ENCODE peak calls at places on chromosomes 2 and 18, in nine cellular contexts. J is BJ, C is IMR-90, D is AG04449, I is HFFc6, F is WERI-Rb-1, Z is transverse colon, H is WTC11, O is HL-60. N is an unnamed sample.

GRCh38 chr2:172977330-172978052 is 98.2 kb upstream of the MAP3K20 start:
- DNase-seq in J (no peak), C (no peak), D (no peak), I (no peak), F (peak), Z (no peak), H (peak), O (no peak), N (no peak)

GRCh38 chr18:23503038-23503966 is at the start of gene RMC1:
- DNase-seq in J (no peak), C (peak), D (peak), I (peak), F (peak), Z (peak), H (peak), O (peak), N (peak)

GRCh38 chr18:55384551-55385275 is 203.3 kb downstream of the TCF4 start:
- DNase-seq in J (no peak), C (peak), D (no peak), I (peak), F (peak), Z (peak), H (peak), O (peak), N (peak)

GRCh38 chr2:26355038-26355995 is 8.7 kb upstream of the ADGRF3 start:
- DNase-seq in J (peak), C (peak), D (peak), I (peak), F (no peak), Z (no peak), H (no peak), O (no peak), N (peak)

GRCh38 chr2:130796280-130796679 is 40.4 kb upstream of the ARHGEF4 start:
- DNase-seq in J (no peak), C (no peak), D (no peak), I (no peak), F (no peak), Z (no peak), H (peak), O (no peak), N (no peak)

GRCh38 chr2:24613154-24613814 is 122.2 kb downstream of the NCOA1 start:
- DNase-seq in J (peak), C (peak), D (no peak), I (peak), F (peak), Z (no peak), H (peak), O (peak), N (peak)

GRCh38 chr18:55001625-55002024 is 42.4 kb upstream of the CCDC68 start:
- DNase-seq in J (no peak), C (no peak), D (no peak), I (no peak), F (no peak), Z (no peak), H (no peak), O (no peak), N (peak)

GRCh38 chr2:50840346-50841124 is 191.4 kb downstream of the NRXN1 start:
- DNase-seq in J (no peak), C (no peak), D (no peak), I (no peak), F (peak), Z (no peak), H (no peak), O (no peak), N (no peak)

GRCh38 chr2:217262916-217263315 is 403.1 kb upstream of the TNP1 start:
- DNase-seq in J (no peak), C (no peak), D (no peak), I (no peak), F (no peak), Z (no peak), H (no peak), O (no peak), N (no peak)

GRCh38 chr2:226798422-226799210 is 1.0 kb downstream of the IRS1 start:
- DNase-seq in J (no peak), C (peak), D (no peak), I (peak), F (no peak), Z (peak), H (peak), O (no peak), N (peak)

GRCh38 chr2:186429095-186429494 is 57.0 kb upstream of the ZC3H15 start:
- DNase-seq in J (no peak), C (peak), D (no peak), I (no peak), F (no peak), Z (no peak), H (no peak), O (no peak), N (no peak)

GRCh38 chr2:215107229-215108056 is 31.0 kb downstream of the ABCA12 start:
- DNase-seq in J (no peak), C (no peak), D (no peak), I (no peak), F (no peak), Z (no peak), H (no peak), O (no peak), N (no peak)

GRCh38 chr18:23872701-23873550 is 141.6 kb upstream of the TTC39C start:
- DNase-seq in J (no peak), C (no peak), D (no peak), I (no peak), F (no peak), Z (peak), H (no peak), O (no peak), N (peak)

GRCh38 chr2:73142937-73143336 is 30.2 kb upstream of the RAB11FIP5 start:
- DNase-seq in J (no peak), C (no peak), D (no peak), I (no peak), F (no peak), Z (no peak), H (no peak), O (no peak), N (no peak)

GRCh38 chr2:15755528-15755927 is 163.9 kb downstream of the DDX1 start:
- DNase-seq in J (no peak), C (no peak), D (no peak), I (no peak), F (no peak), Z (no peak), H (no peak), O (no peak), N (no peak)

GRCh38 chr2:233386382-233387041 is 32.2 kb downstream of the DGKD start:
- DNase-seq in J (no peak), C (peak), D (no peak), I (peak), F (no peak), Z (no peak), H (no peak), O (no peak), N (no peak)

GRCh38 chr2:65880451-65880850 is 448.1 kb upstream of the SPRED2 start:
- DNase-seq in J (no peak), C (no peak), D (no peak), I (no peak), F (no peak), Z (no peak), H (no peak), O (no peak), N (no peak)

GRCh38 chr2:169464508-169465386 is 14.5 kb upstream of the BBS5 start:
- DNase-seq in J (no peak), C (no peak), D (no peak), I (no peak), F (no peak), Z (no peak), H (no peak), O (no peak), N (no peak)

GRCh38 chr18:26510337-26510736 is 38.0 kb downstream of the KCTD1 start:
- DNase-seq in J (no peak), C (no peak), D (no peak), I (no peak), F (no peak), Z (no peak), H (no peak), O (no peak), N (no peak)

GRCh38 chr2:152598975-152599724 is 118.1 kb downstream of the PRPF40A start:
- DNase-seq in J (no peak), C (peak), D (no peak), I (no peak), F (no peak), Z (no peak), H (no peak), O (no peak), N (no peak)

GRCh38 chr2:18855027-18855426 is 265.7 kb upstream of the NT5C1B start:
- DNase-seq in J (no peak), C (peak), D (no peak), I (peak), F (no peak), Z (no peak), H (no peak), O (no peak), N (no peak)

GRCh38 chr2:82790277-82791021 is 1668.6 kb downstream of the SUCLG1 start:
- DNase-seq in J (no peak), C (peak), D (peak), I (peak), F (no peak), Z (no peak), H (no peak), O (no peak), N (peak)

GRCh38 chr2:27442981-27443323 is 771 bp downstream of the KRTCAP3 start:
- DNase-seq in J (no peak), C (no peak), D (no peak), I (no peak), F (no peak), Z (peak), H (no peak), O (no peak), N (peak)

GRCh38 chr2:239400000-239400831 is 604 bp downstream of the HDAC4 start:
- DNase-seq in J (no peak), C (peak), D (no peak), I (no peak), F (no peak), Z (peak), H (no peak), O (no peak), N (no peak)

GRCh38 chr2:28469304-28469703 is 26.6 kb upstream of the PLB1 start:
- DNase-seq in J (no peak), C (peak), D (peak), I (peak), F (no peak), Z (no peak), H (no peak), O (no peak), N (no peak)

GRCh38 chr2:100818606-100819364 is 1.2 kb upstream of the NPAS2 start:
- DNase-seq in J (no peak), C (peak), D (no peak), I (peak), F (peak), Z (peak), H (peak), O (no peak), N (peak)

GRCh38 chr2:67289921-67290371 is 107.2 kb upstream of the ETAA1 start:
- DNase-seq in J (peak), C (peak), D (peak), I (peak), F (no peak), Z (no peak), H (no peak), O (no peak), N (peak)

GRCh38 chr2:62034715-62035114 is 129.2 kb downstream of the COMMD1 start:
- DNase-seq in J (no peak), C (no peak), D (no peak), I (no peak), F (no peak), Z (no peak), H (no peak), O (no peak), N (no peak)

GRCh38 chr2:121803503-121803902 is 48.1 kb downstream of the TSN start:
- DNase-seq in J (no peak), C (no peak), D (no peak), I (no peak), F (no peak), Z (no peak), H (no peak), O (no peak), N (no peak)

GRCh38 chr18:73985855-73986254 is 161.8 kb downstream of the FBXO15 start:
- DNase-seq in J (no peak), C (no peak), D (no peak), I (no peak), F (no peak), Z (no peak), H (no peak), O (no peak), N (no peak)

GRCh38 chr2:65429799-65430514 is 2.4 kb downstream of the SPRED2 start:
- DNase-seq in J (no peak), C (no peak), D (no peak), I (no peak), F (peak), Z (peak), H (no peak), O (no peak), N (no peak)

DNA sequence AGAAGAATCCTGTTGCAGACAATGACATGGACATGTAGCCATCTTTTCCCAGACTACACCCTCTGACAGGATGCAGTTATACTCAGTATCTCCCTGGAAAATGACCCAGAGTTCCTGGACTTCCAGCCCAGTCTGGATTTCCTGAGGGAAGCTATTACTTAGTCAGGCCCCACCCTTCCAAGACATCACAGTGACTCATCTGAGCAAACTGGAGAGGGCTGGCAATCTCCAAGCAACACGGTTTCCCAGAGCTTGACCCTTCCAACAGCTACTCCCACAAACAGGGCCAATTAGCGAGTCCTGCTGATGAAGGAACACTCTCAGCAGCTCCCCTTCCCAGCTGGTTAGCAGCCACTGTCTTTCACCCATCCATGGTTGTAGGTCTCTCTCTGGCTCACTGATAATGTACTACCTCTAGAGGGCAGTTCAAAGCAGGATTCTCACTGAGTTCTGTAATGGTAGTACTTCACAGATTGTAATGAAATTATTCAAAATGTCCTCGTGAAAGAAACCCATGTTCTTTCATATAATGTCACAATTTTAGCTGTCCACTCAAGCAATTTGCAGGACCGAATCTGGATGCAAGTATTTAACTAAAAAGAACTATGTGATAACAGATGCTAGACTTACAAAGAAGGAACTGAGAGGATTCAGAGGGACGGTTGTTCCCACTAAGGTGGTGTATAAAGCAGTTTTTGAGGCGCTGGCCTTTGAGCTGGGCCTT is 110.2 kb downstream of the MDH1 start:
- DNase-seq in J (peak), C (peak), D (no peak), I (peak), F (peak), Z (peak), H (peak), O (no peak), N (peak)
- TF ChIP-seq CTCF in J (peak), C (peak), D (peak), I (peak), F (peak), Z (peak), H (no peak), O (peak), N (peak)

DNA sequence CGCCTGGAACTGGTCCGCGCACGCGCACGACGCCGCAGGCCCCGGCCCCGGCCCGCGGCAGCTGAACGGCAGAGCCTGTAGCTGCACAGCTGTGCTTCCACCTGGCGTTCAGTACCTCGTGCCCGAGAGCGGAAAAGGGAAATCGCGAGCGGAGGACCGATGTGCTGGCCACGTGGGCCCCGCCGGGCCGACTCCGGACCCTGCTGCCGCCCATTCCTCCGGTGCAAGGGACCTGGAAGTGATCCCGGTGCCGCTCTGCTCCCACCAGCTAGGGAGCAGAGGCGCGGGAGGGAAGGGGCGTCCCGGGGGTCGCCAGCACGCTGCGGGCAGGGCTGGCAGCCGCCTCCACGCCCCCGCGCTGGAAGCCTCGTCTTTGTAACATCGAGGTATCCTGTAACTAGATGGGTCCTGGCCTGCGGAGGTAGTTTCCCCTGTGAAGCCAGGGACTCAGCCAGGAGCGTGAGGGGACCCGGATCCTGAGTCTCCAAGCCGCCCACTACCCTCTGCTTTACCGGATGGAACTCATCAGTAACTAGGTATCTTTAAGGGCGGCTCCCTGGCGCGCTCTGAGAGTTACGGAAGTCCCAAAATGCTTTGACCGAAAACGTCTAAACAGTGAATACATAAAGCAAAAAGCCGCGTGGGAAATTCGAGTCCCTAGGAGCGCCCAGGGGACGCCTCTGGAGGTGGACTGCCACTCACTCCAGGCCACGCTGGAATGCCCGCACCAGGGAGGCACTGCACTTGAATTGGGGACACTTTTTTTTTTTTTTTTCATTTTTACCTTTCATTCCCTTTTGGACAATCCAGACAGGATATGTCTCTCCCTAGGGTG is 736 bp upstream of the ODC1 start:
- DNase-seq in J (peak), C (peak), D (no peak), I (peak), F (peak), Z (peak), H (peak), O (peak), N (peak)
- TF ChIP-seq CTCF in J (peak), C (peak), D (peak), I (peak), F (peak), Z (no peak), H (no peak), O (no peak), N (no peak)

GRCh38 chr2:154978710-154979109 is 280.2 kb downstream of the KCNJ3 start:
- DNase-seq in J (no peak), C (no peak), D (no peak), I (no peak), F (no peak), Z (no peak), H (no peak), O (no peak), N (no peak)

GRCh38 chr2:154978244-154978643 is 279.7 kb downstream of the KCNJ3 start:
- DNase-seq in J (peak), C (no peak), D (no peak), I (no peak), F (no peak), Z (no peak), H (no peak), O (no peak), N (no peak)

GRCh38 chr2:154974041-154974440 is 275.5 kb downstream of the KCNJ3 start:
- DNase-seq in J (no peak), C (no peak), D (no peak), I (no peak), F (no peak), Z (no peak), H (no peak), O (no peak), N (no peak)
- TF ChIP-seq CTCF in J (no peak), C (no peak), D (no peak), I (no peak), F (no peak), Z (no peak), H (no peak), O (no peak), N (no peak)

GRCh38 chr2:221570321-221571107 is 1.6 kb downstream of the EPHA4 start:
- DNase-seq in J (no peak), C (peak), D (no peak), I (no peak), F (peak), Z (peak), H (peak), O (no peak), N (no peak)
- TF ChIP-seq CTCF in J (peak), C (peak), D (peak), I (peak), F (peak), Z (no peak), H (no peak), O (no peak), N (no peak)

GRCh38 chr18:72652990-72653593 is 109.0 kb upstream of the CBLN2 start:
- DNase-seq in J (no peak), C (no peak), D (no peak), I (no peak), F (peak), Z (peak), H (peak), O (peak), N (peak)
- TF ChIP-seq CTCF in J (peak), C (peak), D (no peak), I (peak), F (peak), Z (peak), H (peak), O (peak), N (peak)

DNA sequence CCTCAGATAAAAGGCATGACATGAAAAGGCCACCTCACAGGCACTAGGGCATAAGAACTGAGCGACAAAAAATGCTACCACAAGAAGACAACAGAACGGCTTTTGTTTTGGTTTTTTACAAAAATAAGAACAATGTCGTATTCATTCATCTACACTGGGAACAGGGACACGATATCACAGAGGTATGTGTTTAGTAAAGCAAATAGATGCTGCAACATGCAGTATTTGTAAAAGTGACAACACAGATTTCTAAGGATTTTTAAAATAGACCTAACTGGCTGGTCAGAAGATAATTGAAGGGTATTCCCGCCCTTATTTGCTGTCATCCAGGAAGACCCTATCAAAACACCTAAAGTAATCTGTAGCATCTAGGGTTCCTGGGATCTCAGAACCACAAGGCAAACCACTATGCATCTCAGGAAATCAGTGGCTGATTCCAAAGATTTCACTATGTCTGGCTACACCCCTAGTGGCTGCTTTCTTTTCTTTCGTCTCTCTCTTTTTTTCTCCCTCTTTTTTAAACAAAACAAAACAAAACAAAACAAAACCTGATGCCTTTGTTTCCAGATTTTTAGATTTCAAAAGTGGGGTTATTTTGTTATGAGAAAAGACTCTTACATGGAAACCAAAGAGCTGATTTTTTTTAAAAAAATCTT is 97.2 kb downstream of the BCL11A start:
- DNase-seq in J (no peak), C (no peak), D (no peak), I (no peak), F (no peak), Z (no peak), H (no peak), O (no peak), N (no peak)
- TF ChIP-seq CTCF in J (no peak), C (no peak), D (no peak), I (peak), F (no peak), Z (no peak), H (no peak), O (no peak), N (no peak)

GRCh38 chr2:9095690-9096089 is 92.2 kb upstream of the MBOAT2 start:
- DNase-seq in J (no peak), C (peak), D (no peak), I (no peak), F (no peak), Z (peak), H (peak), O (no peak), N (no peak)
- TF ChIP-seq CTCF in J (peak), C (peak), D (peak), I (no peak), F (no peak), Z (no peak), H (no peak), O (no peak), N (no peak)

GRCh38 chr18:57630002-57630758 is 8.5 kb upstream of the NARS1 start:
- DNase-seq in J (peak), C (peak), D (peak), I (peak), F (peak), Z (peak), H (peak), O (peak), N (peak)
- TF ChIP-seq CTCF in J (peak), C (peak), D (peak), I (peak), F (peak), Z (peak), H (peak), O (peak), N (peak)

N was measured in Calu3.